ENCODE peak calls at places on chromosomes 13 and 19, in five cellular contexts. H is ureter, W is T-helper 1 cell, Z is tibial nerve, B is epithelial cell of proximal tubule. D is an unnamed sample.
A peak's percentile ranks its signal among the peaks of the same experiment; 100 is the strongest.

GRCh38 chr13:30159446-30159839 is 147.9 kb downstream of the KATNAL1 start:
- DNase-seq in W (no peak), Z (no peak), B (peak; percentile 61), H (no peak), D (no peak)

GRCh38 chr19:5369962-5370367 is 29.4 kb upstream of the PTPRS start:
- DNase-seq in W (no peak), B (no peak), H (no peak), Z (no peak), D (peak; percentile 43)

GRCh38 chr13:28324181-28324789 is 170.6 kb downstream of the FLT1 start:
- DNase-seq in W (no peak), B (no peak), Z (no peak), H (peak; percentile 52), D (peak; percentile 62)

GRCh38 chr19:31905980-31906948 is 439.1 kb upstream of the ZNF507 start:
- DNase-seq in B (no peak), W (no peak), H (peak; percentile 46), Z (peak; percentile 32), D (peak; percentile 49)

GRCh38 chr13:68304287-68304893 is 1074.3 kb upstream of the PCDH9 start:
- DNase-seq in W (no peak), B (no peak), H (no peak), Z (no peak), D (no peak)

GRCh38 chr19:13089139-13089856 is 13.4 kb downstream of the LYL1 start:
- DNase-seq in Z (no peak), H (no peak), W (no peak), B (no peak), D (no peak)

GRCh38 chr13:39105110-39105509 is 66.9 kb downstream of the NHLRC3 start:
- DNase-seq in B (no peak), Z (no peak), W (no peak), H (no peak), D (no peak)

GRCh38 chr13:46831588-46832194 is 34.7 kb upstream of the ESD start:
- DNase-seq in B (no peak), Z (no peak), W (no peak), H (no peak), D (peak; percentile 34)

GRCh38 chr19:17797397-17798201 is 2.7 kb downstream of the B3GNT3 start:
- DNase-seq in H (peak; percentile 77), B (no peak), W (no peak), Z (no peak), D (no peak)

GRCh38 chr19:41362143-41362847 is 1.7 kb downstream of the B9D2 start:
- DNase-seq in W (no peak), B (no peak), H (no peak), Z (no peak), D (no peak)

GRCh38 chr19:37999309-38000213 is 92.6 kb downstream of the SIPA1L3 start:
- DNase-seq in H (no peak), W (no peak), Z (peak; percentile 43), B (peak; percentile 96), D (no peak)

GRCh38 chr19:32896516-32897214 is 27.1 kb upstream of the SLC7A9 start:
- DNase-seq in W (no peak), H (no peak), B (no peak), Z (no peak), D (no peak)

GRCh38 chr13:49472186-49472585 is 23.6 kb upstream of the PHF11 start:
- DNase-seq in Z (no peak), W (no peak), B (no peak), H (no peak), D (no peak)

GRCh38 chr13:75505966-75506365 is 24.0 kb upstream of the TBC1D4 start:
- DNase-seq in H (no peak), W (no peak), B (no peak), Z (no peak), D (no peak)

GRCh38 chr13:112434032-112434431 is 57.9 kb downstream of the SPACA7 start:
- DNase-seq in Z (no peak), B (no peak), W (no peak), H (no peak), D (no peak)

GRCh38 chr13:98650376-98651107 is 73.6 kb upstream of the STK24 start:
- DNase-seq in W (no peak), Z (no peak), H (peak; percentile 72), B (no peak), D (no peak)

GRCh38 chr13:45715351-45715750 is 13.2 kb downstream of the CBY2 start:
- DNase-seq in H (no peak), B (no peak), W (no peak), Z (no peak), D (no peak)

GRCh38 chr13:105464249-105464648 is 1071.2 kb downstream of the EFNB2 start:
- DNase-seq in H (no peak), B (no peak), W (no peak), Z (no peak), D (no peak)

D was measured in lung.